ENCODE peak calls at places on chromosomes 12 and 14, in ten cellular contexts. U is HS-5; J is tibial artery; X is substantia nigra; T is activated naive CD4-positive, alpha-beta T cell; C is activated T-helper 1 cell treated with anti-CD3 and anti-CD28 coated beads, Interleukin-12 subunit alpha, Interleukin-12 subunit beta, Interleukin-2, Interleukin-4 antibody, amounts not matched to agents 30 ng/mL and 10 ng/mL and 1 ng/mL, durations not matched to agents 14 hours and 24 hours and 36 hours; R is kidney tubule cell; D is foreskin fibroblast; Y is heart left ventricle; G is DMS153. Q is an unnamed sample.

GRCh38 chr14:96554315-96554910 is 52.2 kb downstream of the PAPOLA start:
- DNase-seq in U (no peak), J (no peak), X (no peak), T (no peak), C (no peak), R (no peak), D (no peak), Y (no peak), G (no peak), Q (no peak)

GRCh38 chr14:83575301-83575700 is 1954.6 kb upstream of the FLRT2 start:
- DNase-seq in U (no peak), J (no peak), X (no peak), T (no peak), C (no peak), R (no peak), D (peak; percentile 11), Y (no peak), G (no peak), Q (no peak)

GRCh38 chr12:30996255-30996654 is 69.7 kb downstream of the TSPAN11 start:
- DNase-seq in U (no peak), J (no peak), X (no peak), T (no peak), C (no peak), R (peak; percentile 67), D (peak; percentile 72), Y (no peak), G (no peak), Q (no peak)

GRCh38 chr12:105462841-105463240 is 132.3 kb downstream of the C12orf75 start:
- DNase-seq in U (peak; percentile 63), J (no peak), X (no peak), T (no peak), C (no peak), R (peak; percentile 71), D (peak; percentile 26), Y (no peak), G (no peak), Q (no peak)

GRCh38 chr12:47747115-47747514 is 11.6 kb downstream of the RAPGEF3 start:
- DNase-seq in U (no peak), J (no peak), X (no peak), T (no peak), C (no peak), R (no peak), D (no peak), Y (no peak), G (no peak), Q (no peak)

GRCh38 chr14:93878871-93879270 is 48.3 kb upstream of the FAM181A start:
- DNase-seq in U (no peak), J (peak; percentile 55), X (no peak), T (no peak), C (no peak), R (no peak), D (no peak), Y (no peak), G (no peak), Q (no peak)

GRCh38 chr14:30045720-30046119 is 118.1 kb upstream of the PRKD1 start:
- DNase-seq in U (no peak), J (no peak), X (no peak), T (no peak), C (no peak), R (no peak), D (no peak), Y (no peak), G (no peak), Q (no peak)

GRCh38 chr14:90674043-90674670 is 142.1 kb downstream of the TTC7B start:
- DNase-seq in U (no peak), J (no peak), X (no peak), T (no peak), C (no peak), R (no peak), D (no peak), Y (peak; percentile 30), G (no peak), Q (no peak)

GRCh38 chr12:55009171-55009570 is 10.6 kb upstream of the NEUROD4 start:
- DNase-seq in U (no peak), J (no peak), X (no peak), T (no peak), C (no peak), R (no peak), D (no peak), Y (no peak), G (peak; percentile 19), Q (no peak)

GRCh38 chr12:121933522-121934317 is 15.3 kb downstream of the CFAP251 start:
- DNase-seq in U (no peak), J (no peak), X (no peak), T (no peak), C (no peak), R (peak; percentile 12), D (peak; percentile 53), Y (no peak), G (no peak), Q (no peak)

GRCh38 chr12:30582943-30583342 is 112.7 kb downstream of the IPO8 start:
- DNase-seq in U (no peak), J (no peak), X (no peak), T (no peak), C (no peak), R (peak; percentile 72), D (no peak), Y (no peak), G (no peak), Q (no peak)

GRCh38 chr12:114751712-114752111 is 67.7 kb upstream of the TBX3 start:
- DNase-seq in U (no peak), J (no peak), X (no peak), T (no peak), C (no peak), R (no peak), D (no peak), Y (no peak), G (no peak), Q (no peak)

GRCh38 chr12:79687711-79688270 is 3.0 kb downstream of the PAWR start:
- DNase-seq in U (no peak), J (no peak), X (no peak), T (no peak), C (no peak), R (peak; percentile 28), D (no peak), Y (no peak), G (no peak), Q (no peak)

GRCh38 chr12:54587315-54587821 is 1.1 kb downstream of the PPP1R1A start:
- DNase-seq in U (no peak), J (peak; percentile 85), X (peak; percentile 52), T (no peak), C (no peak), R (no peak), D (no peak), Y (peak; percentile 53), G (no peak), Q (no peak)

GRCh38 chr12:68440068-68440581 is 108.0 kb upstream of the MDM1 start:
- DNase-seq in U (peak; percentile 46), J (no peak), X (no peak), T (no peak), C (no peak), R (peak; percentile 88), D (peak; percentile 80), Y (no peak), G (no peak), Q (no peak)

GRCh38 chr12:39443704-39444234 is 849 bp upstream of the KIF21A start:
- DNase-seq in U (no peak), J (no peak), X (no peak), T (no peak), C (no peak), R (peak; percentile 25), D (peak; percentile 32), Y (no peak), G (no peak), Q (no peak)

Q was measured in LNCaP clone FGC.